ENCODE peak calls at places on chromosome 1, in eight cellular contexts. R, E, L, C, T, G, M and V are unnamed samples.

GRCh38 chr1:156797212-156797871 is 19.3 kb downstream of the SH2D2A start:
- DNase-seq in M (peak), L (peak), C (peak), E (peak), T (peak), R (peak), G (no peak), V (peak)

GRCh38 chr1:234866007-234866866 is 256.3 kb upstream of the IRF2BP2 start:
- DNase-seq in L (no peak), T (no peak), C (no peak), E (no peak), M (no peak), R (peak), G (peak), V (no peak)

GRCh38 chr1:31811605-31812004 is 4.2 kb downstream of the SPOCD1 start:
- DNase-seq in L (no peak), C (peak), E (no peak), M (no peak), G (no peak), T (peak), R (peak), V (peak)

GRCh38 chr1:190000365-190000872 is 477.2 kb downstream of the BRINP3 start:
- DNase-seq in R (no peak), G (no peak), E (no peak), M (peak), L (no peak), T (no peak), C (no peak), V (no peak)

GRCh38 chr1:29310616-29311180 is 74.4 kb downstream of the PTPRU start:
- DNase-seq in T (no peak), G (no peak), R (no peak), C (no peak), M (no peak), L (no peak), E (no peak), V (no peak)

GRCh38 chr1:225460737-225461532 is 33.1 kb upstream of the LBR start:
- DNase-seq in E (peak), M (no peak), L (no peak), R (no peak), G (no peak), T (no peak), C (no peak), V (no peak)

GRCh38 chr1:184545601-184546000 is 158.8 kb downstream of the C1orf21 start:
- DNase-seq in G (no peak), L (no peak), E (no peak), R (peak), M (no peak), T (no peak), C (no peak), V (no peak)

GRCh38 chr1:205961970-205962820 is 18.9 kb upstream of the SLC26A9 start:
- DNase-seq in G (peak), C (no peak), L (no peak), E (no peak), R (peak), T (no peak), M (no peak), V (no peak)

GRCh38 chr1:182122265-182122664 is 60.8 kb upstream of the ZNF648 start:
- DNase-seq in C (no peak), L (no peak), R (no peak), M (no peak), E (no peak), T (no peak), G (no peak), V (no peak)

GRCh38 chr1:7320661-7321060 is 450.4 kb upstream of the VAMP3 start:
- DNase-seq in R (no peak), C (no peak), L (no peak), G (no peak), E (no peak), T (no peak), M (no peak), V (no peak)

GRCh38 chr1:58997637-58998036 is 213.8 kb upstream of the JUN start:
- DNase-seq in G (no peak), E (no peak), C (no peak), M (no peak), L (no peak), T (no peak), R (no peak), V (no peak)

GRCh38 chr1:39436842-39437241 is 54.6 kb upstream of the BMP8A start:
- DNase-seq in E (no peak), C (no peak), G (no peak), R (no peak), M (no peak), T (no peak), L (no peak), V (no peak)

GRCh38 chr1:8121261-8122159 is 95.4 kb upstream of the ERRFI1 start:
- DNase-seq in T (no peak), L (peak), C (no peak), R (peak), G (peak), E (no peak), M (peak), V (no peak)

GRCh38 chr1:115062542-115063004 is 26.7 kb downstream of the TSPAN2 start:
- DNase-seq in R (peak), G (peak), E (peak), M (no peak), T (no peak), L (peak), C (no peak), V (no peak)

GRCh38 chr1:247210062-247210385 is 38.2 kb upstream of the ZNF124 start:
- DNase-seq in L (no peak), T (no peak), R (no peak), E (no peak), G (no peak), C (no peak), M (no peak), V (no peak)

GRCh38 chr1:105730701-105731100 is 1325.8 kb upstream of the PRMT6 start:
- DNase-seq in E (no peak), G (no peak), C (no peak), L (no peak), T (no peak), M (no peak), R (no peak), V (no peak)

GRCh38 chr1:36481771-36482723 is 666 bp downstream of the CSF3R start:
- DNase-seq in C (no peak), G (no peak), R (no peak), E (no peak), L (no peak), M (no peak), T (no peak), V (no peak)

GRCh38 chr1:41629571-41629970 is 145.1 kb upstream of the EDN2 start:
- DNase-seq in R (peak), T (no peak), L (peak), G (no peak), E (no peak), M (no peak), C (no peak), V (no peak)

GRCh38 chr1:109617291-109617801 is 2.1 kb downstream of the GNAT2 start:
- DNase-seq in C (no peak), M (no peak), R (peak), T (peak), L (peak), G (no peak), E (no peak), V (no peak)

GRCh38 chr1:36118396-36118795 is 6.6 kb downstream of the COL8A2 start:
- DNase-seq in C (no peak), T (no peak), G (no peak), R (no peak), M (no peak), L (no peak), E (no peak), V (no peak)

GRCh38 chr1:51218570-51218969 is 17.5 kb upstream of the RNF11 start:
- DNase-seq in T (no peak), G (no peak), R (no peak), L (no peak), E (no peak), C (no peak), M (no peak), V (no peak)

GRCh38 chr1:30148676-30149075 is 574.7 kb downstream of the MATN1 start:
- DNase-seq in T (no peak), L (no peak), R (no peak), M (no peak), C (no peak), G (no peak), E (no peak), V (no peak)

GRCh38 chr1:169105434-169106094 is 926 bp upstream of the ATP1B1 start:
- DNase-seq in M (no peak), R (peak), L (no peak), G (peak), C (peak), E (peak), T (peak), V (peak)

GRCh38 chr1:40438391-40439015 is 11.8 kb upstream of the ZFP69B start:
- DNase-seq in L (no peak), T (peak), G (no peak), C (no peak), R (peak), M (no peak), E (peak), V (peak)

GRCh38 chr1:222918746-222919477 is 104.1 kb downstream of the DISP1 start:
- DNase-seq in E (no peak), T (no peak), L (no peak), C (no peak), R (no peak), M (no peak), G (no peak), V (no peak)

GRCh38 chr1:18730321-18730720 is 99.7 kb downstream of the PAX7 start:
- DNase-seq in M (no peak), L (no peak), T (no peak), E (no peak), C (no peak), G (no peak), R (no peak), V (no peak)

GRCh38 chr1:67559222-67559700 is 125.7 kb upstream of the GADD45A start:
- DNase-seq in G (peak), E (no peak), T (no peak), L (no peak), R (peak), C (peak), M (no peak), V (no peak)

GRCh38 chr1:155287987-155288543 is 10.8 kb downstream of the HCN3 start:
- DNase-seq in G (no peak), T (no peak), E (no peak), M (no peak), R (no peak), L (no peak), C (no peak), V (no peak)

GRCh38 chr1:210264521-210265380 is 32.2 kb downstream of the SERTAD4 start:
- DNase-seq in T (no peak), C (no peak), M (no peak), L (no peak), G (no peak), R (peak), E (no peak), V (no peak)

GRCh38 chr1:154501423-154502065 is 475 bp upstream of the TDRD10 start:
- DNase-seq in T (peak), G (peak), L (no peak), R (peak), M (no peak), C (peak), E (no peak), V (peak)

DNA sequence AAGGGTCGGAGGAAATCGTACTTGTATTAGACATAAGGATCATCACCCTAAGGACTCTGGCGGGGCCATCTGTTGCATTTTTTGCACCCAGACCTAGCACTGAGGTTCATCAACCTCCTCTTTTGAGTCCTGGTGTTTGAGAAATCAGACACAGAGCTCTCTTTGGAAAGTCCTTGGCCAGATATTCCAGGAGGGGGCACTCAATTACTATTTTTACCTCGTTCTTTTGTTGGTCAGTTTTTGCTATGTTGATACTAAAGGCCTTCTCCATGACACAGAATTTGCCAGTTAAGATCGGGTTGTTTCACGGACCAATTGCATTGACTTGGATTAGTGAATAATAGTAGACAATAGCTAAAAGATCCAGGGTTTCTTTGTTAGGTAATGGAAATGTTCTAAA is 711.2 kb downstream of the KCNT2 start:
- DNase-seq in R (no peak), G (no peak), L (no peak), E (no peak), C (no peak), T (peak), M (no peak), V (no peak)
- TF ChIP-seq CTCF in R (no peak), G (no peak), L (no peak), E (no peak), C (no peak), T (peak), M (no peak), V (peak)

GRCh38 chr1:47738560-47739182 is 258.5 kb downstream of the TRABD2B start:
- DNase-seq in E (no peak), L (peak), G (no peak), T (peak), M (no peak), C (peak), R (peak), V (peak)
- TF ChIP-seq CTCF in E (no peak), L (peak), G (peak), T (peak), M (peak), C (peak), R (peak), V (peak)

GRCh38 chr1:212458817-212459216 is 26.1 kb downstream of the NENF start:
- DNase-seq in R (no peak), M (no peak), G (no peak), C (no peak), L (no peak), E (no peak), T (no peak), V (no peak)
- TF ChIP-seq CTCF in R (no peak), M (no peak), G (no peak), C (no peak), L (no peak), E (no peak), T (no peak), V (no peak)

GRCh38 chr1:2582401-2582800 is 4.2 kb upstream of the PRXL2B start:
- DNase-seq in E (no peak), C (no peak), T (no peak), L (no peak), R (no peak), M (no peak), G (no peak), V (no peak)

GRCh38 chr1:2585318-2586092 is 1.1 kb upstream of the PRXL2B start:
- DNase-seq in G (peak), M (no peak), L (no peak), C (no peak), T (peak), E (peak), R (peak), V (peak)

GRCh38 chr1:2583871-2584341 is 2.7 kb upstream of the PRXL2B start:
- DNase-seq in C (no peak), M (no peak), T (peak), E (peak), G (peak), R (no peak), L (no peak), V (no peak)

GRCh38 chr1:2584822-2585317 is 1.7 kb upstream of the PRXL2B start:
- DNase-seq in M (no peak), G (no peak), T (no peak), E (no peak), R (no peak), C (no peak), L (no peak), V (no peak)

GRCh38 chr1:2583331-2583791 is 3.2 kb upstream of the PRXL2B start:
- DNase-seq in E (no peak), C (no peak), L (no peak), R (no peak), M (no peak), T (no peak), G (no peak), V (no peak)
- TF ChIP-seq CTCF in E (no peak), C (no peak), L (no peak), R (no peak), M (no peak), T (no peak), G (no peak), V (no peak)

GRCh38 chr1:101967871-101968270 is 28.9 kb downstream of the OLFM3 start:
- DNase-seq in E (no peak), C (no peak), R (no peak), L (no peak), M (no peak), G (no peak), T (no peak), V (no peak)

GRCh38 chr1:101974599-101975225 is 22.0 kb downstream of the OLFM3 start:
- DNase-seq in C (no peak), T (no peak), E (no peak), L (no peak), G (no peak), R (no peak), M (no peak), V (no peak)

GRCh38 chr1:101976161-101976560 is 20.6 kb downstream of the OLFM3 start:
- DNase-seq in E (no peak), G (no peak), M (no peak), R (no peak), L (no peak), C (no peak), T (no peak), V (no peak)

GRCh38 chr1:101975371-101975770 is 21.4 kb downstream of the OLFM3 start:
- DNase-seq in C (no peak), G (no peak), M (no peak), E (no peak), R (no peak), L (no peak), T (no peak), V (no peak)

GRCh38 chr1:101971309-101971708 is 25.4 kb downstream of the OLFM3 start:
- DNase-seq in M (no peak), C (no peak), E (no peak), G (no peak), T (no peak), L (no peak), R (peak), V (no peak)
- TF ChIP-seq CTCF in M (no peak), C (no peak), E (no peak), G (no peak), T (peak), L (no peak), R (no peak), V (no peak)

DNA sequence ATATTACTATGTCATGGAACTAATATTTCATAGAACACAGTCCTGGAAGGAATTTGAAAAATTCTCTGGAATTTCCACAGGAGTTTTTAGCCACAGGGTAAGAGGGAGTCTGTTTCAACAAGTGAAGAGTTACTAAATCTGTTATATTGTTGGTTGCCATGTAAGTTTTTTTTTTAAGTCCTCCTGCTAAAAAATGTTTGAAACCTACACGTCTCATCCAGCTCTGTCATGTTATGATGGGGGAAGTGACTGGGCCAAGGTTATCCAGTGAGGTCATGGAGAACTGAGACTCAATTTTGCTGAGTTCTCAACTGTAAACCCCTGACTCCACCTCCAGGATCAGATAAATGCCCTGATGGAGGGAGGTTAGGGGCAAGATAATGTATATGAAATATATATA is 60.8 kb upstream of the USP24 start:
- DNase-seq in G (no peak), T (no peak), E (no peak), C (no peak), M (no peak), L (no peak), R (peak), V (no peak)
- TF ChIP-seq CTCF in G (no peak), T (no peak), E (no peak), C (no peak), M (no peak), L (no peak), R (no peak), V (no peak)

DNA sequence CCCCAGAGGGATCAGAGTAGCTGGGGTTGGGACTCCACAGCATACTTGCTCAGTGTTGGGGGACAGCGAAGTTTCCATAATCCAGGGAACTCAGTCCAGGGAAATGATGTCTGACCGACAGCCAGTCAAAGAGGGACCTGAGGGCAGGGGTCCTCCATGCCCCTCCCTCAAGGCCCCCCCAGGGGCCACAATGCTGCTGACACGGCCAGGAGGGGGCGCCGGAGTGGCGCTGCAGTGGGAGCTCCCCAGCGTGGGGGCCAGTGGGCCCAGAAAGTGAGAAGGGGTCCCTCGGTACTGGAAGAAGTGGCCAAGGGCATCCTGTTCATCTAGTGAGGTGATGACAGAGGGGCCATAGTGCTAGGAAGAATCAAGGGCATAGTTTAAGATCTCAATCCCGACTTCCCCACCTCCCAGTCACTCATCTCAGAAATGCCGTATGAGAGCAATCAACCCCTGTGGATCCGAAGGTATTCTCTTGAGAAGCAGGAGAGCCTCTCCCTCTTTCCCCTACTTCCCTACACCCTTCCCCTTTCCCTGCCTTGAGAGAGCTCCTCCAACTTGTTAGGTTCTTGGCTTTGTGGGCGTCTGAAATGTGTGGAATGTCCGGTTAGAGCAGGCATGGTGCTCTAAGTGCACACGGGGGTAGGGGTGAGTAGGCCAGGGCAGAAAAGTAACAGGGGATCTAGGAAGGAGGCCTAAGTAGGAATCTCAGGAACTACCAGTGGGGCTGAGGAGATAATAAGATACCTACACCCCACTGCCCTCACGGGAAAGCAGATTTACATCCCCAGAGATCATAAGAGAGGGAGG is 4.1 kb downstream of the NUDT17 start:
- DNase-seq in C (peak), L (no peak), E (no peak), M (no peak), G (no peak), T (peak), R (peak), V (peak)
- TF ChIP-seq CTCF in C (peak), L (peak), E (peak), M (peak), G (no peak), T (peak), R (peak), V (peak)

DNA sequence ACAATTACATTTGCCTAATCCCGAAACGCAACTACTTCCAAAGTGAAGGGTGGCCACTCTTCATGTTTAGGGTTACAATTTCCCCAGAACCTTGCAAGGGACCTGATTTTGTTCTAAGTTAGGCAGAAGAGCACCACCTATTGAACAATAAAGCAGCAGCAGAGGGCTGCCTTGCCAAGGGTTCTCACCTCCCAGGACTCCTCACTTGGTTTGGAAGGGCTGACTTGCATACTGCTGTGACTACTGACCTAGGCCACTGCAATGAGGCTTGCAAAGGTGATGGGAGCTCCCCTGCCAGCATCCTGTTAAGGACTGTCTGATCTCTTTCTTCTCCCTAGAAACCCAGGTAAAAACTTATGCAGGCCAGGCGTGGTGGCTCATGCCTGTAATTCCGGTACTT is 14.2 kb downstream of the MTOR start:
- DNase-seq in E (no peak), G (no peak), R (no peak), T (no peak), C (no peak), L (no peak), M (no peak), V (no peak)
- TF ChIP-seq CTCF in E (no peak), G (no peak), R (no peak), T (no peak), C (no peak), L (no peak), M (no peak), V (no peak)